ENCODE peak calls at places on chromosomes 6 and 20, in ten cellular contexts. F, U, M, B, K, V, T, G, R and Q are unnamed samples.

GRCh38 chr6:40348591-40348990 is 238.6 kb downstream of the LRFN2 start:
- DNase-seq in F (no peak), U (no peak), M (no peak), B (no peak), K (no peak), V (no peak), T (no peak), G (no peak), R (no peak), Q (no peak)

GRCh38 chr6:167538746-167539145 is 213.9 kb downstream of the TTLL2 start:
- DNase-seq in F (no peak), U (no peak), M (no peak), B (no peak), K (no peak), V (no peak), T (no peak), G (no peak), R (no peak), Q (no peak)

GRCh38 chr6:80006541-80006940 is 2.1 kb downstream of the TTK start:
- DNase-seq in F (no peak), U (no peak), M (no peak), B (no peak), K (no peak), V (no peak), T (no peak), G (no peak), R (no peak), Q (no peak)

GRCh38 chr20:57835462-57836455 is 125.9 kb upstream of the PMEPA1 start:
- DNase-seq in F (no peak), U (no peak), M (no peak), B (no peak), K (no peak), V (no peak), T (no peak), G (no peak), R (no peak), Q (no peak)

GRCh38 chr6:46940433-46941226 is 18.9 kb upstream of the ADGRF5 start:
- DNase-seq in F (no peak), U (no peak), M (no peak), B (no peak), K (no peak), V (no peak), T (no peak), G (no peak), R (no peak), Q (no peak)

GRCh38 chr6:130978660-130979396 is 84.2 kb downstream of the EPB41L2 start:
- DNase-seq in F (no peak), U (no peak), M (no peak), B (no peak), K (no peak), V (no peak), T (no peak), G (no peak), R (no peak), Q (no peak)

GRCh38 chr20:25549866-25550477 is 35.4 kb downstream of the NINL start:
- DNase-seq in F (no peak), U (no peak), M (no peak), B (no peak), K (no peak), V (no peak), T (no peak), G (no peak), R (no peak), Q (no peak)

GRCh38 chr20:53748176-53748575 is 154.5 kb upstream of the ZNF217 start:
- DNase-seq in F (no peak), U (no peak), M (no peak), B (peak; percentile 53), K (no peak), V (no peak), T (no peak), G (peak; percentile 94), R (no peak), Q (peak; percentile 40)

GRCh38 chr6:53728570-53729194 is 63.1 kb upstream of the KLHL31 start:
- DNase-seq in F (peak; percentile 17), U (peak; percentile 41), M (peak; percentile 54), B (peak; percentile 58), K (peak; percentile 49), V (peak; percentile 62), T (no peak), G (peak; percentile 81), R (peak; percentile 72), Q (peak; percentile 52)

GRCh38 chr20:47521059-47521808 is 19.5 kb downstream of the NCOA3 start:
- DNase-seq in F (no peak), U (no peak), M (no peak), B (no peak), K (no peak), V (no peak), T (no peak), G (no peak), R (no peak), Q (no peak)